ENCODE peak calls at places on chromosomes 7 and 10, in six cellular contexts. O is stomach; S is RWPE1; D is mesothelial cell of epicardium; M is activated CD8-positive, alpha-beta T cell treated with anti-CD3 and anti-CD28 coated beads for 36 hours; J is fibroblast of lung. B is an unnamed sample.

GRCh38 chr10:104935656-104936055 is 294.6 kb downstream of the SORCS3 start:
- DNase-seq in O (no peak), S (no peak), D (no peak), M (no peak), J (no peak), B (no peak)

GRCh38 chr10:87511526-87511925 is 6.8 kb downstream of the MINPP1 start:
- DNase-seq in O (no peak), S (no peak), D (no peak), M (no peak), J (no peak), B (no peak)

GRCh38 chr10:79377557-79378382 is 30.5 kb downstream of the PPIF start:
- DNase-seq in O (no peak), S (no peak), D (no peak), M (no peak), J (no peak), B (no peak)

GRCh38 chr7:1290262-1291039 is 57.8 kb downstream of the UNCX start:
- DNase-seq in O (peak; percentile 29), S (no peak), D (no peak), M (peak; percentile 47), J (peak; percentile 16), B (no peak)

GRCh38 chr10:117168135-117168674 is 29.1 kb upstream of the KCNK18 start:
- DNase-seq in O (peak; percentile 68), S (peak; percentile 83), D (peak; percentile 89), M (peak; percentile 72), J (peak; percentile 33), B (peak; percentile 43)

GRCh38 chr7:83038787-83039186 is 123.9 kb downstream of the PCLO start:
- DNase-seq in O (no peak), S (no peak), D (no peak), M (no peak), J (peak; percentile 41), B (no peak)

GRCh38 chr7:102215281-102215680 is 71.4 kb upstream of the SH2B2 start:
- DNase-seq in O (no peak), S (no peak), D (no peak), M (no peak), J (no peak), B (no peak)

GRCh38 chr7:157840913-157841756 is 504.3 kb downstream of the DNAJB6 start:
- DNase-seq in O (no peak), S (no peak), D (no peak), M (no peak), J (no peak), B (no peak)

GRCh38 chr7:74561898-74562613 is 95.5 kb upstream of the GTF2I start:
- DNase-seq in O (no peak), S (no peak), D (no peak), M (no peak), J (no peak), B (peak; percentile 40)

GRCh38 chr7:134364619-134365037 is 47.9 kb upstream of the SLC35B4 start:
- DNase-seq in O (peak; percentile 83), S (peak; percentile 61), D (no peak), M (no peak), J (peak; percentile 54), B (peak; percentile 92)

GRCh38 chr7:72405389-72405788 is 6.7 kb downstream of the CALN1 start:
- DNase-seq in O (no peak), S (peak; percentile 21), D (no peak), M (peak; percentile 44), J (no peak), B (peak; percentile 57)

GRCh38 chr7:38840736-38841460 is 68.1 kb downstream of the VPS41 start:
- DNase-seq in O (no peak), S (peak; percentile 13), D (no peak), M (no peak), J (peak; percentile 91), B (peak; percentile 23)

GRCh38 chr7:107090452-107090851 is 45.9 kb downstream of the PRKAR2B start:
- DNase-seq in O (no peak), S (no peak), D (no peak), M (no peak), J (no peak), B (no peak)

GRCh38 chr7:152872061-152872744 is 112.7 kb downstream of the ACTR3B start:
- DNase-seq in O (no peak), S (no peak), D (no peak), M (no peak), J (no peak), B (no peak)

GRCh38 chr10:1677307-1677939 is 59.9 kb downstream of the ADARB2 start:
- DNase-seq in O (no peak), S (no peak), D (no peak), M (no peak), J (no peak), B (no peak)

GRCh38 chr10:105952153-105952552 is 1212.4 kb downstream of the SORCS1 start:
- DNase-seq in O (peak; percentile 27), S (peak; percentile 51), D (no peak), M (no peak), J (peak; percentile 26), B (peak; percentile 50)

GRCh38 chr7:55276896-55277295 is 88.2 kb upstream of the LANCL2 start:
- DNase-seq in O (no peak), S (no peak), D (no peak), M (no peak), J (no peak), B (no peak)

GRCh38 chr7:100570954-100571828 is 2.5 kb downstream of the SAP25 start:
- DNase-seq in O (no peak), S (no peak), D (peak; percentile 69), M (peak; percentile 33), J (peak; percentile 40), B (no peak)

GRCh38 chr10:43648083-43648391 is 644 bp downstream of the ZNF32 start:
- DNase-seq in O (no peak), S (no peak), D (no peak), M (no peak), J (no peak), B (no peak)

GRCh38 chr7:76222333-76222732 is 20.6 kb downstream of the SRRM3 start:
- DNase-seq in O (no peak), S (no peak), D (no peak), M (no peak), J (no peak), B (no peak)

GRCh38 chr7:76222839-76223238 is 21.1 kb downstream of the SRRM3 start:
- DNase-seq in O (no peak), S (no peak), D (no peak), M (no peak), J (no peak), B (no peak)

GRCh38 chr7:76223286-76223972 is 21.7 kb downstream of the SRRM3 start:
- DNase-seq in O (no peak), S (no peak), D (no peak), M (no peak), J (no peak), B (no peak)

GRCh38 chr7:76217942-76218566 is 16.4 kb downstream of the SRRM3 start:
- DNase-seq in O (no peak), S (no peak), D (no peak), M (no peak), J (no peak), B (no peak)

GRCh38 chr7:76220185-76221057 is 18.7 kb downstream of the SRRM3 start:
- DNase-seq in O (no peak), S (no peak), D (no peak), M (no peak), J (peak; percentile 61), B (peak; percentile 39)
- TF ChIP-seq CTCF in O (no peak), S (no peak), D (no peak), M (no peak), J (peak; percentile 20), B (no peak)

GRCh38 chr10:100505164-100505563 is 14.5 kb downstream of the SEC31B start:
- DNase-seq in O (no peak), S (no peak), D (no peak), M (no peak), J (no peak), B (no peak)

GRCh38 chr10:100504101-100504500 is 15.6 kb downstream of the SEC31B start:
- DNase-seq in O (no peak), S (no peak), D (no peak), M (no peak), J (peak; percentile 59), B (no peak)

GRCh38 chr10:100498059-100498458 is 21.6 kb downstream of the SEC31B start:
- DNase-seq in O (no peak), S (no peak), D (no peak), M (no peak), J (no peak), B (no peak)

GRCh38 chr10:100502926-100503480 is 16.7 kb downstream of the SEC31B start:
- DNase-seq in O (no peak), S (no peak), D (no peak), M (no peak), J (no peak), B (no peak)

DNA sequence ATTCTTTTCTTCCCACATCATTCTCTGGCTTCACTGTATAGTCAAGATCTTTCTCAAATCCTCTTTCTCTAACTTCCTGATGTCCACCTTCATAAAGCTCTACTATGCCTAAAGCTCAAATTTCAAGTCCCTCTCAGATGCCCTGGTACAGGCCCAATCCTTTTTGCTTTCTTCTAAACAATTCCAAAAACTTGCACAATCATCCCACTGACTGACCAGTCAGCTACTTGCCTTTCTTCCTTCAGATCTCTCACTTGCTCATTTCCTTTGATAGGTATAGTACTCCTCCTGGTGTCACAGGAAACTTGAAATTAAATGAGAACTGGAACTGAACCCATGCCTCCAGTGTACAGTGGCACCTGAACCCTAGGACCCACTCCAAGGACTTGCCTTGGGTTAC is 18.2 kb downstream of the SEC31B start:
- DNase-seq in O (no peak), S (no peak), D (no peak), M (no peak), J (no peak), B (no peak)
- TF ChIP-seq CTCF in O (no peak), S (no peak), D (no peak), M (no peak), J (no peak), B (no peak)

DNA sequence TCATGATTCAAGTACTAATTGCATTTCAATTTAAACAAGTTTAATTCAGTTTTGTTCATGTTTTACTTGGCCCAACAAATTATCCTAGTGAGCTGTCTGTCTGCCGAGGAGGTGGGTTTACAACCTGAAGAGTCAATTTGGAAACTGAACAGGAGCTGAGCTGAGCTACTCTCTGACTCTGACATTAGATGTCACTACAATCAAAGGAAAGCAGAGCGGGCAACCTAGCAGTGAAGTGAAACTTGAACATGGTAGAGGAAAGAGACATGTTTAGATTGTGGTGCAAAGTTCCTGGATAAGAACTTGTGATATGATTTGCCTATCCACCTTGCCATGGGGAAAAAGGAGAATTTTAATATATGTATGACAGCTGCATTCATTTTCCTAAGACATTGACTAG is 9.6 kb upstream of the AGR3 start:
- DNase-seq in O (peak; percentile 40), S (peak; percentile 43), D (no peak), M (peak; percentile 19), J (peak; percentile 44), B (peak; percentile 74)
- TF ChIP-seq CTCF in O (peak; percentile 14), S (peak; percentile 70), D (no peak), M (peak; percentile 47), J (peak; percentile 63), B (peak; percentile 68)

GRCh38 chr7:9657257-9657656 is 1223.8 kb downstream of the NXPH1 start:
- DNase-seq in O (no peak), S (no peak), D (no peak), M (no peak), J (peak; percentile 13), B (no peak)
- TF ChIP-seq CTCF in O (no peak), S (no peak), D (no peak), M (no peak), J (no peak), B (peak; percentile 18)

GRCh38 chr10:114548662-114549061 is 109.4 kb downstream of the ABLIM1 start:
- DNase-seq in O (peak; percentile 80), S (peak; percentile 54), D (no peak), M (peak; percentile 39), J (peak; percentile 29), B (peak; percentile 61)
- TF ChIP-seq CTCF in O (peak; percentile 38), S (peak; percentile 67), D (no peak), M (peak; percentile 42), J (peak; percentile 69), B (peak; percentile 58)

GRCh38 chr10:55631071-55631654 is 729.9 kb downstream of the ZWINT start:
- DNase-seq in O (peak; percentile 73), S (peak; percentile 25), D (peak; percentile 88), M (peak; percentile 39), J (peak; percentile 40), B (no peak)
- TF ChIP-seq CTCF in O (peak; percentile 74), S (peak; percentile 72), D (peak; percentile 81), M (peak; percentile 43), J (peak; percentile 44), B (peak; percentile 22)

B was measured in MCF 10A.